ENCODE peak calls at places on chromosomes 6 and 20, in four cellular contexts. One of them, this sample, is unnamed.

GRCh38 chr6:157461000-157461915 is 80.3 kb downstream of the ZDHHC14 start:
- DNase-seq in body of pancreas: peak
- DNase-seq in esophagus muscularis mucosa: peak
- DNase-seq in adrenal gland: no peak
- DNase-seq in this sample: peak

GRCh38 chr6:15320683-15321082 is 74.8 kb downstream of the JARID2 start:
- DNase-seq in body of pancreas: no peak
- DNase-seq in esophagus muscularis mucosa: no peak
- DNase-seq in adrenal gland: no peak
- DNase-seq in this sample: peak

GRCh38 chr6:132132911-132133639 is 181.9 kb upstream of the CCN2 start:
- DNase-seq in body of pancreas: no peak
- DNase-seq in esophagus muscularis mucosa: no peak
- DNase-seq in adrenal gland: no peak
- DNase-seq in this sample: no peak

GRCh38 chr6:152453421-152453820 is 183.7 kb downstream of the SYNE1 start:
- DNase-seq in body of pancreas: no peak
- DNase-seq in esophagus muscularis mucosa: no peak
- DNase-seq in adrenal gland: no peak
- DNase-seq in this sample: no peak

GRCh38 chr6:73308712-73309533 is 45.2 kb downstream of the DPPA5 start:
- DNase-seq in body of pancreas: peak
- DNase-seq in esophagus muscularis mucosa: no peak
- DNase-seq in adrenal gland: no peak
- DNase-seq in this sample: no peak

GRCh38 chr6:56657364-56657763 is 14.7 kb upstream of the DST start:
- DNase-seq in body of pancreas: no peak
- DNase-seq in esophagus muscularis mucosa: no peak
- DNase-seq in adrenal gland: no peak
- DNase-seq in this sample: no peak

GRCh38 chr6:148751233-148751632 is 4.4 kb downstream of the UST start:
- DNase-seq in body of pancreas: no peak
- DNase-seq in esophagus muscularis mucosa: no peak
- DNase-seq in adrenal gland: no peak
- DNase-seq in this sample: no peak

GRCh38 chr20:57507477-57507876 is 17.5 kb downstream of the CTCFL start:
- DNase-seq in body of pancreas: peak
- DNase-seq in esophagus muscularis mucosa: no peak
- DNase-seq in adrenal gland: peak
- DNase-seq in this sample: no peak

GRCh38 chr6:19637010-19637409 is 200.2 kb upstream of the ID4 start:
- DNase-seq in body of pancreas: no peak
- DNase-seq in esophagus muscularis mucosa: no peak
- DNase-seq in adrenal gland: no peak
- DNase-seq in this sample: no peak

GRCh38 chr20:47355489-47356219 is 845 bp downstream of the ZMYND8 start:
- DNase-seq in body of pancreas: no peak
- DNase-seq in esophagus muscularis mucosa: no peak
- DNase-seq in adrenal gland: no peak
- DNase-seq in this sample: peak

GRCh38 chr20:25324412-25324811 is 66.2 kb downstream of the ABHD12 start:
- DNase-seq in body of pancreas: no peak
- DNase-seq in esophagus muscularis mucosa: no peak
- DNase-seq in adrenal gland: peak
- DNase-seq in this sample: no peak

GRCh38 chr6:145731432-145731831 is 3.9 kb downstream of the EPM2A start:
- DNase-seq in body of pancreas: no peak
- DNase-seq in esophagus muscularis mucosa: no peak
- DNase-seq in adrenal gland: no peak
- DNase-seq in this sample: peak

GRCh38 chr6:31525553-31525931 is 3.2 kb upstream of the MCCD1 start:
- DNase-seq in body of pancreas: no peak
- DNase-seq in esophagus muscularis mucosa: peak
- DNase-seq in adrenal gland: no peak
- DNase-seq in this sample: no peak

GRCh38 chr6:114304304-114304887 is 38.4 kb downstream of the HS3ST5 start:
- DNase-seq in body of pancreas: no peak
- DNase-seq in esophagus muscularis mucosa: no peak
- DNase-seq in adrenal gland: no peak
- DNase-seq in this sample: peak

GRCh38 chr6:52983159-52983848 is 11.8 kb downstream of the GSTA4 start:
- DNase-seq in body of pancreas: no peak
- DNase-seq in esophagus muscularis mucosa: no peak
- DNase-seq in adrenal gland: no peak
- DNase-seq in this sample: no peak

GRCh38 chr6:85685713-85686112 is 43.0 kb upstream of the SYNCRIP start:
- DNase-seq in body of pancreas: no peak
- DNase-seq in esophagus muscularis mucosa: no peak
- DNase-seq in adrenal gland: no peak
- DNase-seq in this sample: no peak

GRCh38 chr20:10558635-10559187 is 115.1 kb downstream of the JAG1 start:
- DNase-seq in body of pancreas: no peak
- DNase-seq in esophagus muscularis mucosa: no peak
- DNase-seq in adrenal gland: no peak
- DNase-seq in this sample: no peak

GRCh38 chr20:38246357-38247165 is 14.0 kb downstream of the KIAA1755 start:
- DNase-seq in body of pancreas: no peak
- DNase-seq in esophagus muscularis mucosa: no peak
- DNase-seq in adrenal gland: no peak
- DNase-seq in this sample: no peak

GRCh38 chr6:99836471-99836870 is 157.6 kb downstream of the MCHR2 start:
- DNase-seq in body of pancreas: no peak
- DNase-seq in esophagus muscularis mucosa: no peak
- DNase-seq in adrenal gland: no peak
- DNase-seq in this sample: no peak

DNA sequence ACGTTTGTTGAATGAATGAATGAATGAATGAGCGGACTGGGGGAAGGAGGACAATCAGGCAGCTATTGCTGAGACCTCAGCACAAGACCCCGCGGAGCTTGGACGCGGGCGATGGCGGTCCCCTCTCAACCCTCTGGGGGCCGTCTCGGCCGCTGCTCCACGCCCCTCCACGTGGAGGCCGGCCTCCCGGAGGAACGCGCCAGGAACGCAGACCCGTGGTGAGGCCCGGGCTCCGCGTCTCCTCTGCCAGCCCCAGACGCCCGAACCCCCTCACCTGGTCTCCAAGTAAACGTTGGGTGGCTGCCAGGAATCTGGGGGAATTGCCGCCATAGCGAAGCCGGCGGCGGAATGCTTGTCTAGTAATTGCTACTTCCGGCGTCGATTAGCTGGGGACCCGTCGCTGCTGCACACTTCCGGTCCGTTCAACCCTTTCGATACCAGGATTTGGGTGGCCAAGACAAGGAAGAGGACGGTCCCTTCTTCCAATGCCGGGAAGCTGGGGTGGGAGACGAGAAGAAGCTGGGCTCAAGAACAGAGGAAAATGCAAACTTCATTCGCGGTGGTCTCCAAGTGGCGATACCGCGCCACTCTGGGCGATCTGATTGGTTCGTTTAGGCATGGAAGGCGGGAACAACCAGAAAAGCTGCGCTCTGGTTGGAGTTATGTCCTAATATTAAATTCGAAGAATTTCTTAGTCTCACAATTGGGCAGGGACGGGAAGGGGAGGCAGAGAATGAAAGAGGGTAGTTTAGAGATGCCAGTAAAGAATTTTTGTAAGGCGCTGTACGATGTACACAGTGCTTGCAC is at the start of gene PPIL1:
- DNase-seq in body of pancreas: peak
- DNase-seq in esophagus muscularis mucosa: peak
- DNase-seq in adrenal gland: peak
- DNase-seq in this sample: peak
- TF ChIP-seq POLR2A in body of pancreas: peak
- TF ChIP-seq POLR2A in esophagus muscularis mucosa: no peak
- TF ChIP-seq POLR2A in adrenal gland: peak
- TF ChIP-seq POLR2A in this sample: peak

DNA sequence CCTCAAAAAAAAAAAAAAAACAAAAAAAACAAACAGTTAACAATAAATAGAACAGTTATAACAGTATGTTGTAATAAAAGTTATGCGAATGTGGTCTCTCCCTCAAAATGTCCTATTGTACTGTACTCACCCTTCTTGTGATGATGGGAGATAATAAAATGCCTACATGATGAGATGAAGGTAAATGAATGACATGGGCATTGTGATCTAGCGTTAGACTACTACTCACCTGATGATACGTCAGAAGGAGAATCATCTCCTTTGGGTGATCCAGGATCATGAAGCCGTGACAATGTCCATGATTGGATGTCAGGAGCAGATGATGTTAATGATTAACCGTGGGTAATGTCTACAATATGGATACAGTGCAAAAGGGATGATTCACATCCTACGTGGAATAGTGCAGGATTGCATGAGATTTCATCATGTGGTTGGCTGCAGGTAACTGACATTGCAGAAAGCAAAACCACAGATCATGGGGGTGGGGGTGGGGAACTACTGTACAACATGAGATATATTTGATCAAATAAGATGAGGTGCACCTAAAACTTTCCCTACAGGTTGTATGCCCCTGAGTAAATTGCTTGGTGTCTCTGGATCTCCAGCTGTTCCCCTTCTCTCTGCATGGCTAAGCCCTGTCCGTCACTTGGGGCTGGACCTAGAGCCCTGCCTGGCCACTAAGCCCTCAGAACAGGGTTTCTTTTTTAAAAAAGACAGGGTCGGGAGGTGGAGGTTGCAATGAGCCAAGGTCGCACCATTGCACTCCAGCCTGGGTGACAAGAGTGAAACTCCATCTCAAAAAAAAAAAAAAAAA is 6.2 kb upstream of the RBCK1 start:
- DNase-seq in body of pancreas: no peak
- DNase-seq in esophagus muscularis mucosa: no peak
- DNase-seq in adrenal gland: no peak
- DNase-seq in this sample: peak
- TF ChIP-seq POLR2A in body of pancreas: no peak
- TF ChIP-seq POLR2A in esophagus muscularis mucosa: no peak
- TF ChIP-seq POLR2A in adrenal gland: no peak
- TF ChIP-seq POLR2A in this sample: no peak

DNA sequence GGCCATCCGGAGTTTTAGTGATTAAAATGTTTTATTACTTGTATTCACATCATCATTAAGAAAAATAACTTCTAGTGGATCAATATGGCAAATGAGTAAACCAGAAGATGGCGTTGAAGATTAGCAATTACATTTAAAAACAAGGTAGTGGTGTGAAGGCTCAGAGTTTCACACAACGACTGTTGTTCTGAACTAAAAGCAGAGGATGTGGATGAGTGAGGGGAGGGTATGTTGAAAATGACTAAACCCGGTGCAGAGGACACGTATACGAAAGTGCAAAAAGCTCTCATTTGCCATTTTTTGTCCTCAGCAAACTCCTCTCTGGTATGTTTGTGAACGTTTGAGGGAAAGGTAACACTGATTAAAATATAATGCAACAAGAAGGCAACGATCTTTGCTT is 1.9 kb upstream of the IRF4 start:
- DNase-seq in body of pancreas: no peak
- DNase-seq in esophagus muscularis mucosa: no peak
- DNase-seq in adrenal gland: no peak
- DNase-seq in this sample: no peak
- TF ChIP-seq POLR2A in body of pancreas: no peak
- TF ChIP-seq POLR2A in esophagus muscularis mucosa: no peak
- TF ChIP-seq POLR2A in adrenal gland: no peak
- TF ChIP-seq POLR2A in this sample: no peak

GRCh38 chr6:43926644-43927524 is 156.9 kb downstream of the VEGFA start:
- DNase-seq in body of pancreas: peak
- DNase-seq in esophagus muscularis mucosa: no peak
- DNase-seq in adrenal gland: peak
- DNase-seq in this sample: peak
- TF ChIP-seq POLR2A in body of pancreas: peak
- TF ChIP-seq POLR2A in esophagus muscularis mucosa: no peak
- TF ChIP-seq POLR2A in adrenal gland: no peak
- TF ChIP-seq POLR2A in this sample: peak